ENCODE peak calls at places on chromosomes 4 and X, in six cellular contexts. Q, P, U, H, L and C are unnamed samples.

GRCh38 chr4:106058919-106059318 is 163.6 kb downstream of the NPNT start:
- DNase-seq in L (no peak), U (no peak), H (no peak), Q (no peak), P (no peak), C (no peak)

GRCh38 chr4:25098964-25099843 is 61.0 kb downstream of the SEPSECS start:
- DNase-seq in H (no peak), Q (no peak), U (no peak), P (peak), L (peak), C (peak)

GRCh38 chrX:10769696-10770619 is 149.6 kb upstream of the MID1 start:
- DNase-seq in Q (no peak), L (peak), U (no peak), H (no peak), P (peak), C (peak)

GRCh38 chr4:78778530-78778929 is 2.4 kb downstream of the BMP2K start:
- DNase-seq in U (no peak), P (no peak), H (no peak), L (no peak), Q (no peak), C (no peak)

GRCh38 chrX:135484636-135485289 is 35.7 kb upstream of the INTS6L start:
- DNase-seq in P (no peak), Q (peak), U (peak), L (peak), H (no peak), C (peak)

GRCh38 chrX:36867143-36867542 is 141.0 kb upstream of the FAM47C start:
- DNase-seq in Q (no peak), P (no peak), U (peak), H (no peak), L (peak), C (peak)

GRCh38 chr4:75702919-75703411 is 21.4 kb upstream of the USO1 start:
- DNase-seq in L (peak), U (no peak), Q (no peak), P (no peak), H (no peak), C (no peak)

GRCh38 chr4:48017108-48017527 is 546 bp downstream of the NIPAL1 start:
- DNase-seq in L (peak), Q (no peak), U (peak), H (no peak), P (peak), C (peak)

GRCh38 chr4:90027565-90027964 is 99.6 kb upstream of the CCSER1 start:
- DNase-seq in Q (no peak), H (no peak), U (no peak), P (no peak), L (no peak), C (no peak)

GRCh38 chrX:38066934-38067333 is 60.6 kb downstream of the SYTL5 start:
- DNase-seq in Q (no peak), H (no peak), U (no peak), L (no peak), P (no peak), C (no peak)

GRCh38 chrX:70386240-70386639 is 36.9 kb upstream of the GDPD2 start:
- DNase-seq in L (peak), Q (no peak), U (no peak), H (no peak), P (no peak), C (no peak)

GRCh38 chr4:180951312-180951711 is 1291.9 kb upstream of the TENM3 start:
- DNase-seq in H (no peak), U (no peak), L (no peak), P (no peak), Q (no peak), C (no peak)

GRCh38 chrX:17038681-17039161 is 92.3 kb downstream of the REPS2 start:
- DNase-seq in H (no peak), P (peak), U (no peak), Q (no peak), L (peak), C (peak)

GRCh38 chr4:16226816-16227461 is 668 bp upstream of the TAPT1 start:
- DNase-seq in U (peak), H (no peak), L (peak), P (peak), Q (no peak), C (peak)

GRCh38 chr4:170128219-170128804 is 38.6 kb upstream of the AADAT start:
- DNase-seq in H (no peak), P (no peak), L (no peak), Q (no peak), U (no peak), C (no peak)

GRCh38 chr4:113116414-113117345 is 67.2 kb downstream of the ANK2 start:
- DNase-seq in P (peak), H (no peak), U (no peak), Q (no peak), L (no peak), C (no peak)

DNA sequence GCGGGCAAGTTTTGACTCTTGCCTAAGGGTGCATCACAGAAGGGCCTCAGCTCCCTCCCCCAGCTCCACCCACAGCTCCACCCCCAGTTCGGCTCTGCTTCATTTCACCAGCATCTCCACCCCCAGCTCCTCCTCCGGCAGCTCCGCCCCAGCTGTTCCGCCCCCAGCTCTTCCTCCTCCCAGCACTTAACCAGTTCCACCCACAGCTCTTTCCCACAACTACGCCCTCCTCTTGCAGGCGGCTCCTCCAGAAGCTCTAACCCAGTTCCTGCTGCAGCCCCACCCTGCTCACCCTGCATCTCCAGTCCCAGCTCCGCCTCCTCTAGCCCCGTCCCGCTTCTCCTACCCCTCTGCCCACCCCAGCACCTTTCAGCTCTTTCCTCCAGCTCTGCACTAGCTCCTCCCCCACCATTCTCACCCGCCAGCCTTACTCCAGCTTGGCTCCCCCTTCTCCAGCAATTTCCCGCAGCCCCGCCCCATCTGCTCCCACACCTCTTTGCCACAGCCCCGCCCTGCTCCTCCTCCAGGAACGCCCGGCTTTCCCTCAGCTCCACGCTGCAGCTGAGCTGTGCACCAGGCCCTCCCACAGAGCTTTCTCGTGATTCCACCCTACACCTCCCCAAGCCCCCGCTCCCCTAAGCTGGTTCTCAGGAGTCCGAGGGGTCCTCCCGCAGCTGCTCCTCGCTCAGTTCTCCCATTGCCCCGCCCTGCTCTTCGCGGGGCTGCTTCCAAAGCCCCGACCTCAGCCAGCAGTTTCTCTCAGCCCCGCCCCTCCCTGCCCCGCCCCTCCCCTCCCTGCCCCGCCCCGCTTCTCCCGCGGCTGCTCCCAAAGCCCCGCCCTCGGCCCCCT is 1.3 kb upstream of the EOLA1 start:
- DNase-seq in P (peak), U (peak), H (no peak), L (peak), Q (peak), C (peak)
- H3K4me3 ChIP-seq in P (peak), U (peak), H (peak), L (peak), Q (peak), C (peak)

DNA sequence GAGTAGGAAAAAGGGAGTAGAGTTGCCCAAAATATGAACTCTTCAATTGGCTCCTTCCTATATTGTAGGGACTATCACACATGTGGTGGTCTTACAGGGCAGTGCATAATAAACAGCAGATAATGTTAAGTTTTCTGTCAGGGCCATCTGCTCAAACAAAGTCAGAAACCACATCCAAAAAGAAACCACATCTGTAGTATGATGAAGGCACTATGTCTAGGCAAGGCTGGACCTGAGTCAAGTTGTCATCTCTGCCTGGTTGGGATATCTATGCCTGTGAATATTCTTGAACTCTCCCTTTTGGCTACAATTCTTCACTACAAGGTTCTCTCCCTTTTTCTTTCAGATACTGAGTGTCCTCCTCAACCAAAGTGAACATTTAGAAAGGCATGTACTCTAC is 109.4 kb upstream of the C1GALT1C1 start:
- DNase-seq in P (no peak), L (no peak), H (no peak), Q (no peak), U (no peak), C (no peak)
- H3K4me3 ChIP-seq in P (no peak), L (no peak), H (no peak), Q (no peak), U (no peak), C (no peak)

GRCh38 chrX:119399772-119400101 is 601 bp downstream of the SLC25A43 start:
- DNase-seq in L (peak), P (no peak), U (no peak), H (no peak), Q (no peak), C (peak)
- H3K4me3 ChIP-seq in L (peak), P (peak), U (peak), H (peak), Q (peak), C (peak)

DNA sequence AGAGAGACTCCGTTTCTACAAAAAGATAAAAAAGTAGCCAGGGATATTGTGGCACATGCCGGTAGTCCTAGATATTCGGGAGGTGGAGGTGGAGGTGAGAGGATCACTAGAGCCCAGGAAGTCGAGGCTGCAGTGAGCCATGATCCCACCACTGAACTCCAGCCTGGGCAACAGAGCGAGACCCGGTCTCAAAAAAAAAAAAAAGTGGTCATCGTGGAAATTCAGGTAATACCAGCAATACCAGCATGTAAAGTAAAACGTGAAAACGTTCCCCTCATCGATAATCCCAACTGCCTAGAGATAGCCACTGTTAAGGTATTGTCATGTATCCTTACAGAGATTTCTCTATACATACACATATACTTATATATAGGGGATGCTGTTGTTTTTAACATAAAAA is 1.5 kb downstream of the MAGT1 start:
- DNase-seq in H (no peak), L (no peak), P (no peak), U (no peak), Q (no peak), C (no peak)
- H3K4me3 ChIP-seq in H (no peak), L (peak), P (no peak), U (no peak), Q (peak), C (no peak)

GRCh38 chrX:48598645-48599044 is 1.4 kb downstream of the WDR13 start:
- DNase-seq in L (no peak), H (no peak), Q (no peak), U (no peak), P (no peak), C (no peak)
- H3K4me3 ChIP-seq in L (peak), H (no peak), Q (peak), U (peak), P (peak), C (peak)